ENCODE peak calls at places on chromosomes 13 and 19, in seven cellular contexts. S is stomach; A is progenitor cell of endocrine pancreas; R is CD4-positive, alpha-beta T cell; D is RPMI8226; C is T-helper 9 cell; J is epithelial cell of esophagus. O is an unnamed sample.

GRCh38 chr19:518292-519231 is 11.3 kb downstream of the TPGS1 start:
- DNase-seq in S (no peak), A (no peak), R (peak; percentile 78), D (no peak), C (peak; percentile 54), J (peak; percentile 43), O (peak; percentile 92)

GRCh38 chr13:92802776-92803175 is 423.8 kb upstream of the GPC6 start:
- DNase-seq in S (no peak), A (no peak), R (no peak), D (no peak), C (no peak), J (no peak), O (no peak)

GRCh38 chr19:6055013-6055795 is 55.1 kb downstream of the RFX2 start:
- DNase-seq in S (no peak), A (no peak), R (no peak), D (no peak), C (no peak), J (no peak), O (no peak)

GRCh38 chr13:98232456-98232855 is 55.4 kb upstream of the RNF113B start:
- DNase-seq in S (no peak), A (no peak), R (no peak), D (no peak), C (no peak), J (no peak), O (no peak)

GRCh38 chr13:110209950-110210603 is 96.9 kb downstream of the COL4A1 start:
- DNase-seq in S (no peak), A (no peak), R (no peak), D (no peak), C (no peak), J (peak; percentile 94), O (no peak)

GRCh38 chr19:39399684-39400465 is 6.8 kb upstream of the ZFP36 start:
- DNase-seq in S (no peak), A (no peak), R (no peak), D (no peak), C (no peak), J (no peak), O (no peak)

GRCh38 chr19:10553943-10554381 is 10.3 kb downstream of the ATG4D start:
- DNase-seq in S (peak; percentile 29), A (no peak), R (peak; percentile 58), D (no peak), C (peak; percentile 47), J (peak; percentile 95), O (no peak)

GRCh38 chr19:13097331-13098258 is 5.1 kb downstream of the LYL1 start:
- DNase-seq in S (no peak), A (no peak), R (no peak), D (peak; percentile 51), C (no peak), J (no peak), O (no peak)

GRCh38 chr13:22092791-22093545 is 422.1 kb downstream of the FGF9 start:
- DNase-seq in S (no peak), A (no peak), R (no peak), D (no peak), C (no peak), J (no peak), O (no peak)

O was measured in hepatocyte.